ENCODE peak calls at places on chromosomes 16 and 17, in five cellular contexts. E is GM12891, N is right lobe of liver, I is ovary, S is esophagus muscularis mucosa. T is an unnamed sample.
A peak's percentile ranks its signal among the peaks of the same experiment; 100 is the strongest.

GRCh38 chr16:85956426-85956825 is 57.5 kb downstream of the IRF8 start:
- DNase-seq in E (no peak), N (no peak), I (no peak), S (no peak), T (no peak)

GRCh38 chr16:46621006-46621629 is at the start of gene SHCBP1:
- DNase-seq in E (peak; percentile 84), N (peak; percentile 81), I (peak; percentile 75), S (peak; percentile 95), T (peak; percentile 93)

GRCh38 chr16:64626771-64627170 is 495.1 kb downstream of the CDH11 start:
- DNase-seq in E (no peak), N (no peak), I (no peak), S (no peak), T (no peak)

GRCh38 chr16:48531011-48531962 is 78.7 kb downstream of the N4BP1 start:
- DNase-seq in E (no peak), N (no peak), I (no peak), S (no peak), T (no peak)

GRCh38 chr16:78269251-78269650 is 169.8 kb downstream of the WWOX start:
- DNase-seq in E (no peak), N (no peak), I (no peak), S (no peak), T (no peak)

GRCh38 chr17:7108981-7109380 is 5.6 kb downstream of the ASGR2 start:
- DNase-seq in E (no peak), N (no peak), I (no peak), S (no peak), T (no peak)

GRCh38 chr16:67415872-67416793 is at the start of gene ZDHHC1:
- DNase-seq in E (peak; percentile 92), N (peak; percentile 76), I (peak; percentile 75), S (no peak), T (peak; percentile 74)

GRCh38 chr17:73315481-73315880 is 3.7 kb upstream of the CDC42EP4 start:
- DNase-seq in E (no peak), N (no peak), I (no peak), S (no peak), T (no peak)

GRCh38 chr17:57537524-57538410 is 207.3 kb downstream of the CCDC182 start:
- DNase-seq in E (peak; percentile 39), N (no peak), I (no peak), S (no peak), T (no peak)

GRCh38 chr17:14882131-14882530 is 383.0 kb downstream of the PMP22 start:
- DNase-seq in E (no peak), N (no peak), I (no peak), S (no peak), T (no peak)
- TF ChIP-seq POLR2A in E (no peak), N (no peak), I (no peak), S (no peak), T (no peak)

GRCh38 chr17:46876926-46877325 is 25.5 kb downstream of the WNT9B start:
- DNase-seq in E (no peak), N (no peak), I (no peak), S (no peak), T (no peak)

GRCh38 chr17:46875849-46876352 is 24.5 kb downstream of the WNT9B start:
- DNase-seq in E (no peak), N (no peak), I (no peak), S (no peak), T (no peak)

GRCh38 chr17:46873941-46874645 is 22.7 kb downstream of the WNT9B start:
- DNase-seq in E (no peak), N (no peak), I (no peak), S (no peak), T (no peak)

GRCh38 chr17:46876353-46876887 is 25.0 kb downstream of the WNT9B start:
- DNase-seq in E (peak; percentile 53), N (peak; percentile 77), I (no peak), S (no peak), T (no peak)

DNA sequence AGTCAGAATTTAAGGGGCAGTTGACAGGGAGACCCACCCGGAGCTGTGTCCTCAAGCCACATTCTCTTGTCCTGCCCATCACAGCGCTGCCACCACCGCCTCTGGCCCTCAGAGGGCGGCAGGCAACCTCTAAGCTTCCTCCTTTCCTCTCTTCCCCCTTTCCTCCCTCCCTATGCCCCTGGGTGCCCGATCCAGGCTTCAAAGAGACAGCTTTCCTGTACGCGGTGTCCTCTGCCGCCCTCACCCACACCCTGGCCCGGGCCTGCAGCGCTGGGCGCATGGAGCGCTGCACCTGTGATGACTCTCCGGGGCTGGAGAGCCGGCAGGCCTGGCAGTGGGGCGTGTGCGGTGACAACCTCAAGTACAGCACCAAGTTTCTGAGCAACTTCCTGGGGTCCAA is 23.5 kb downstream of the WNT9B start:
- DNase-seq in E (no peak), N (no peak), I (no peak), S (no peak), T (no peak)
- TF ChIP-seq POLR2A in E (no peak), N (no peak), I (no peak), S (no peak), T (no peak)

GRCh38 chr17:30961213-30962188 is 9.3 kb upstream of the RNF135 start:
- DNase-seq in E (no peak), N (no peak), I (no peak), S (no peak), T (no peak)
- TF ChIP-seq POLR2A in E (no peak), N (no peak), I (no peak), S (no peak), T (no peak)

GRCh38 chr17:48944519-48945260 is at the start of gene SNF8:
- DNase-seq in E (peak; percentile 98), N (peak; percentile 92), I (peak; percentile 87), S (peak; percentile 96), T (peak; percentile 98)
- TF ChIP-seq POLR2A in E (peak; percentile 85), N (peak; percentile 77), I (peak; percentile 62), S (peak; percentile 62), T (peak; percentile 72)

DNA sequence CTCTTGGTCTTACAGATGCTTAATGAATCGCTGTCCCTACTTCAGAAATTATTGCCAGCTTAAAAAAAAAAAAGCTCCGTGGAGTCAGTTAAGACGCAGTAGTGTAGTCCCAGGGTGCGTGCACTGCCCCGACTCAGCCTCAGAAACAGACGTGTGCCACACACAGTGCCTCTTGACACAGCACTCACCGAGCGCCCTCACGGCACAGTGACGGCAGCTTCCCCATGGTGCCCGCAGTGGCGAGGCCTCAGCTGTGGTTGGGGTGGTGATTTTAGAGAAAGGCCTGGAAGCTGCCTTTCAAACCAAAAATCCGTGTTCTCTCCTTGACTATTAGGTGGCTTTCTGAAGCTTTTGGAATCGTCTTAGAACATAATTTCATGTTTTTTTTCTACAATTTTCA is 13.9 kb downstream of the TCF25 start:
- DNase-seq in E (no peak), N (no peak), I (no peak), S (no peak), T (no peak)
- TF ChIP-seq POLR2A in E (no peak), N (no peak), I (no peak), S (no peak), T (no peak)

DNA sequence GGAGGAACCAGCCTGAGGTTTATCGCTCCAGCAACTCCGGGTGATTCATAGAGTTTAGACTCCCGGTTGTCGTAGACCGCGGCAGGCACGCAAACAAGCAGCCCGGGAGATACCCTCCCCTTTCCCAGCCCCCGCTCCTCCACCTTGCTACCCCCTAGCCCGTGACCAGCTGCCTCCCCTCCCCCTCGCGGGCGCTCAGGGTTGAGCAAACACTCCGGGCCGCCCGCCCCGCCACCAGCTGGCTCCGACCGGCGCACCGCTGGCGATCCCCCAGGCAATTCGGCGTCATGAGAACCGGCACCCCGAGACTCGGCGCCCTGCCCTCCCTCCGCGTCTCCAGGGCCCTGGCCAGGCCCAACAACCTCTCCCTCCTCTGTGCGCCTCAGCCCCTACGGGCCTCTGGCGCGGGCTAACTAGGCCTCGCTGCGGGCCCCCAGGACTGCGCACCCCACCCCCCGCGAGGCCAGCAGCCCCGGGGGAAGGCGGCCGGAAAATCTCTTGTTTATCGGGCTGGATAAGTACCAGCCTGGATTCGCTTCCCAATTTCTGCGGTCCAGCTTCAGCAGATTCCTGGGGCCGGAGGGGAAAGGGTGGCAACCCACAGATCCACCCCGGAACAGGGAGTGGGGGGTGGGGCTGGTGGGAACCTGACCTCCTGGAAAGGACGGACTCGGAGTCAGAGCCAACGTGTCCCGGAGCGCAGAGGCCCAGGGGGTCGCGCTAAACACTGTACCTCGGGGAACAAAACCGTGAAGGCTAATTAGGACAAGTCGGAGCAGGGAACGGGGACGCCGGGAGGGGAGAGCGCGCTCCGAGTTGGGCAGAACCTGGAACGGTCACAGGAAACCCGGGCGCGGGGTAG is 951 bp upstream of the GPRC5C start:
- DNase-seq in E (peak; percentile 67), N (peak; percentile 94), I (peak; percentile 96), S (no peak), T (peak; percentile 82)
- TF ChIP-seq POLR2A in E (no peak), N (peak; percentile 62), I (peak; percentile 58), S (peak; percentile 4), T (peak; percentile 36)

DNA sequence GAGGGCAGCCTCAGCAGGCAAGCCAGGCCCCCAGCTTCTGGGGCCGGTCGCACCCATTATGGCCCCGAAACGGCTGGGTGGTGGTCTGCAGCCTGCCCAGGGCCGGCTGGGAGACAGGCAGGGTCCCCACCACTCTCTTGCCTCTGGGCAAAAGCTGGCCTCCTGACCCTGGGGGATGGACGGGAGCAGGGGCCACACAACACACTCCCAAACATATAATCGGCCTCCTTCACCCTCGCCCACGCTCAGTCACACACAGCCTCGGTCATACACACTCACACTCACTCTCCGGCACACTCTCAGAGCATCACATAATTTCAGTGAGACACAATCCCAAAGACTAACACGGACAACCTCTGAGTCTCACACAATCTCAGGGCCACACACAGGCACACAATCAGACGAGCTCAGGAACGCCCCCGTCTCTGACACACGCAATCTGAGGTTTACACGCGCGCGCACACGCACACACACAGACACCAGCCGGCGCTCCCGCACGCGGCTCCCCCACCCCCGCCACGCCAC is 563 bp downstream of the PEMT start:
- DNase-seq in E (no peak), N (no peak), I (no peak), S (no peak), T (no peak)
- TF ChIP-seq POLR2A in E (no peak), N (no peak), I (no peak), S (no peak), T (no peak)

GRCh38 chr17:1486802-1487695 is 5.4 kb downstream of the MYO1C start:
- DNase-seq in E (peak; percentile 69), N (no peak), I (peak; percentile 73), S (no peak), T (no peak)
- TF ChIP-seq POLR2A in E (no peak), N (no peak), I (no peak), S (no peak), T (no peak)

GRCh38 chr17:494601-495195 is 142.1 kb upstream of the RPH3AL start:
- DNase-seq in E (no peak), N (no peak), I (no peak), S (no peak), T (no peak)
- TF ChIP-seq POLR2A in E (no peak), N (no peak), I (no peak), S (no peak), T (no peak)

GRCh38 chr16:4337540-4338088 is 13.5 kb downstream of the PAM16 start:
- DNase-seq in E (no peak), N (no peak), I (peak; percentile 30), S (no peak), T (no peak)
- TF ChIP-seq POLR2A in E (no peak), N (no peak), I (no peak), S (no peak), T (no peak)